ENCODE peak calls at places on chromosomes 3 and 15, in five cellular contexts. G, L, A, E and P are unnamed samples.
A peak's percentile ranks its signal among the peaks of the same experiment; 100 is the strongest.

GRCh38 chr3:83193526-83193925 is 1432.1 kb upstream of the GBE1 start:
- DNase-seq in E (no peak), A (no peak), L (no peak), G (no peak), P (no peak)

GRCh38 chr3:147191795-147192385 is 214.5 kb downstream of the ZIC4 start:
- DNase-seq in A (peak; percentile 1), G (peak; percentile 68), L (peak; percentile 64), E (peak; percentile 7), P (peak; percentile 9)

GRCh38 chr15:67135494-67135893 is 70.1 kb downstream of the SMAD3 start:
- DNase-seq in E (no peak), L (peak; percentile 71), A (no peak), G (no peak), P (no peak)

GRCh38 chr3:35616346-35616745 is 23.0 kb upstream of the ARPP21 start:
- DNase-seq in G (no peak), L (no peak), A (no peak), E (no peak), P (no peak)

GRCh38 chr3:52054689-52055511 is 1.5 kb downstream of the DUSP7 start:
- DNase-seq in L (no peak), E (peak; percentile 71), G (no peak), A (no peak), P (no peak)

GRCh38 chr15:70196314-70197291 is 98.9 kb upstream of the TLE3 start:
- DNase-seq in A (peak; percentile 90), L (peak; percentile 89), E (no peak), G (no peak), P (no peak)

GRCh38 chr15:25441111-25441510 is 2.3 kb upstream of the UBE3A start:
- DNase-seq in L (no peak), E (no peak), A (no peak), G (no peak), P (no peak)

GRCh38 chr3:56254835-56255234 is 213.4 kb downstream of the ERC2 start:
- DNase-seq in L (no peak), G (no peak), E (no peak), A (no peak), P (no peak)

GRCh38 chr3:39343076-39343717 is 13.7 kb downstream of the CCR8 start:
- DNase-seq in G (no peak), A (no peak), L (no peak), E (no peak), P (no peak)

GRCh38 chr3:51156147-51156546 is 228.9 kb upstream of the MANF start:
- DNase-seq in A (no peak), G (no peak), L (no peak), E (no peak), P (no peak)

GRCh38 chr3:48661501-48662139 is 1.1 kb downstream of the CELSR3 start:
- DNase-seq in E (no peak), L (peak; percentile 52), G (no peak), A (no peak), P (peak; percentile 88)

GRCh38 chr15:26722621-26723160 is 50.2 kb downstream of the GABRB3 start:
- DNase-seq in G (no peak), L (no peak), E (no peak), A (no peak), P (no peak)

GRCh38 chr3:22685598-22685997 is 517.5 kb upstream of the UBE2E2 start:
- DNase-seq in A (no peak), G (no peak), L (peak; percentile 4), E (no peak), P (no peak)

GRCh38 chr15:64070965-64071851 is 22.4 kb downstream of the CIAO2A start:
- DNase-seq in L (peak; percentile 74), E (no peak), A (no peak), G (no peak), P (peak; percentile 32)

GRCh38 chr3:8903191-8903590 is 60.1 kb downstream of the RAD18 start:
- DNase-seq in A (no peak), G (no peak), E (no peak), L (no peak), P (no peak)

GRCh38 chr15:79682285-79682684 is 214.5 kb downstream of the MTHFS start:
- DNase-seq in L (no peak), A (no peak), G (no peak), E (peak; percentile 27), P (no peak)

GRCh38 chr3:142963266-142964149 is at the start of gene PAQR9:
- DNase-seq in A (no peak), L (peak; percentile 47), E (peak; percentile 79), G (no peak), P (peak; percentile 52)

GRCh38 chr15:56249080-56249479 is 5.4 kb upstream of the RFX7 start:
- DNase-seq in A (no peak), E (peak; percentile 20), L (peak; percentile 30), G (peak; percentile 59), P (no peak)

GRCh38 chr15:85380860-85381535 is 595 bp downstream of the AKAP13 start:
- DNase-seq in A (no peak), E (peak; percentile 88), G (no peak), L (no peak), P (peak; percentile 33)

GRCh38 chr3:110318108-110318507 is 753.5 kb upstream of the NECTIN3 start:
- DNase-seq in L (no peak), G (no peak), A (no peak), E (no peak), P (no peak)
- TF ChIP-seq ZBTB33 in L (no peak), G (no peak), A (no peak), E (no peak), P (no peak)

GRCh38 chr3:123621510-123622189 is 36.8 kb upstream of the HACD2 start:
- DNase-seq in E (no peak), A (no peak), L (no peak), G (no peak), P (no peak)

GRCh38 chr3:123620338-123620737 is 35.5 kb upstream of the HACD2 start:
- DNase-seq in G (no peak), E (no peak), L (peak; percentile 54), A (no peak), P (no peak)

GRCh38 chr3:123618076-123618703 is 33.3 kb upstream of the HACD2 start:
- DNase-seq in L (no peak), G (no peak), A (no peak), E (no peak), P (no peak)

GRCh38 chr3:123616593-123616992 is 31.7 kb upstream of the HACD2 start:
- DNase-seq in E (no peak), L (no peak), G (no peak), A (no peak), P (no peak)

DNA sequence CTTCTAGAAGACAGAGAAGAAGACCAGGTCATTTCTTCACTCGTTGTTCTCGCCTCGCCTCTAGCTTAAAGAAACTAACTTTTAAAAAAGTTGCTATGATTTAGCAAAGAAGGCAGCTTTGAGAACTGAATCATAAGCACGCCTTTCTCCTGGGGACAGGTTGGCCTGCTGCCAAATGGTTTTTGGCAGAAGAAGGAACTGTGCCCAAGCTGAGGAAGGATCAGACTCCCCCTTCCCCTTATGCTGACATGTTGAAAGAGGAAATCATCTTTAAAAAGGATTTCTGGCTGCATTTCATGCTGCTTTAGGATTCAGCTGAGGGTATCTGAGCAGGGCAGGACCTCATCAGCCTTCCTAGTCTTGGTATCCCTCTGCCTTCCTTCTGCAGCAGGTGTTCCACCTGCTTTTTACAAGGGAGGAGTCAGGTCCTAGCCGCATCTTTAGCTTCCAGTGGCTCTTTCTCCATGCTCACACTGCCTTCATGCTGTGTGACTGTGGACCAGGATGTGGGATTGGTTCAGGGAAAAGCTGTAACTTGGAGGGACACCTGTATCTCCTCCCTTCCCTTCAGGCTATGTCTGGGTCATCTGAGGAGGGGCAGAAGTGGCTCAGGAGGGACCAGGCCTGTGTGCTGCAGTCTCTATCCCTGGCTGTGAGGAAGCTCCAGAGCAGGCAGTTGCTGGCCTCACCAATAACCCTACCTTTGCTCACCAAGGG is 34.1 kb upstream of the HACD2 start:
- DNase-seq in G (no peak), A (no peak), E (no peak), L (no peak), P (no peak)
- TF ChIP-seq ZBTB33 in G (no peak), A (no peak), E (no peak), L (no peak), P (no peak)

DNA sequence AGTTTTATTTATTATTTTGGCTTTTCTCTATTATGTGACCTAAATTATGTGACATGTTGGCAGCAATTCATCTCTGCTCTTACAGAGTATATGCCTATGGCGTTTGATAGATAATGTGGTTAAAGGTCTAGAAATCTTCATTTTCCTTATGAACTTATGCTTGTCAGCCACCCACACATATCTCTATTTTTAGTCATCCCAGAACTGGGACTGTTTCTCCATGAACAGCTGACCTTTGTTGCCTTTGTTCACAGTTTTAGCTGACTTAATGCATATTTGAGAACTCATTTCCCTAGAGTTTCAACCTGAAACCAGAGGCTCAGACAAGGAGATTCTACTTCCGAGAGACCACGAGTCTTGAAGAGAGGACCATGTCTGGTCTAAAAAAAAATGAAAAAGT is 176.5 kb downstream of the RAP2B start:
- DNase-seq in E (no peak), G (no peak), L (no peak), A (no peak), P (no peak)
- TF ChIP-seq ZBTB33 in E (no peak), G (no peak), L (no peak), A (no peak), P (no peak)

DNA sequence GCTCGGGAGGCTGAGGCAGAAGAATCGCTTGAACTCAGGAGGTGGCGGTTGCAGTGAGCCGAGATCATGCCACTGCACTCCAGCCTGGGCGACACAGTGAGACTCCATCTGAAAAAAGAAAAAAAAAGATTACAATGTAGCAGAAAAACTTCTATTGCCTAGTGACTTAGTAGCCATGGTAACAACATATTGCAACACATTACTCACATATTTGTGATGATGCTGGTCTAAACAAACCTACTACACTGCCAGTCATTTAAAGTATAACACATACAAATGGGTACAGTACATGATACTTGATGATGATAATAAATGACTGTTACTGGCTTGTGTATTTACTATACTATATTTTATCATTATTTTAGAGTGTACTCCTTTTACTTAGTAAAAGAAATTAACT is 125.6 kb downstream of the PLOD2 start:
- DNase-seq in A (no peak), E (no peak), L (no peak), G (no peak), P (no peak)
- TF ChIP-seq ZBTB33 in A (no peak), E (no peak), L (no peak), G (no peak), P (no peak)